ENCODE peak calls at places on chromosomes 12 and 14, in seven cellular contexts. X is right lobe of liver, S is HepG2, E is spleen, V is NB4, Q is IMR-90, J is adrenal gland. R is an unnamed sample.

GRCh38 chr12:45989857-45990467 is 412 bp downstream of the SCAF11 start:
- DNase-seq in X (peak), S (peak), E (peak), V (peak), Q (peak), J (peak), R (peak)

GRCh38 chr12:81245458-81245857 is 167.6 kb downstream of the ACSS3 start:
- DNase-seq in X (no peak), S (no peak), E (no peak), V (peak), Q (no peak), J (no peak), R (no peak)

GRCh38 chr12:24751181-24751580 is 197.7 kb downstream of the BCAT1 start:
- DNase-seq in X (no peak), S (no peak), E (no peak), V (no peak), Q (peak), J (no peak), R (no peak)

GRCh38 chr12:18275974-18276373 is 14.7 kb downstream of the PIK3C2G start:
- DNase-seq in X (no peak), S (no peak), E (no peak), V (no peak), Q (peak), J (no peak), R (no peak)

GRCh38 chr14:92785601-92786426 is 8.3 kb upstream of the GOLGA5 start:
- DNase-seq in X (no peak), S (no peak), E (no peak), V (peak), Q (peak), J (peak), R (peak)

GRCh38 chr12:109728921-109729836 is 15.6 kb downstream of the FAM222A start:
- DNase-seq in X (no peak), S (no peak), E (peak), V (no peak), Q (no peak), J (peak), R (no peak)

GRCh38 chr12:123105427-123105826 is 45.5 kb downstream of the PITPNM2 start:
- DNase-seq in X (no peak), S (no peak), E (no peak), V (no peak), Q (no peak), J (no peak), R (no peak)

GRCh38 chr14:59236195-59236594 is 47.7 kb downstream of the DAAM1 start:
- DNase-seq in X (no peak), S (no peak), E (no peak), V (no peak), Q (no peak), J (no peak), R (no peak)

GRCh38 chr12:40672650-40673319 is 19.5 kb upstream of the CNTN1 start:
- DNase-seq in X (no peak), S (no peak), E (no peak), V (no peak), Q (no peak), J (no peak), R (no peak)

GRCh38 chr12:25058619-25059018 is 109.7 kb upstream of the BCAT1 start:
- DNase-seq in X (no peak), S (no peak), E (no peak), V (no peak), Q (no peak), J (no peak), R (no peak)

GRCh38 chr14:35122696-35123387 is 490 bp downstream of the PRORP start:
- DNase-seq in X (no peak), S (peak), E (peak), V (no peak), Q (peak), J (no peak), R (no peak)

GRCh38 chr12:48165089-48166031 is 8.0 kb upstream of the ASB8 start:
- DNase-seq in X (no peak), S (peak), E (no peak), V (peak), Q (peak), J (peak), R (no peak)

GRCh38 chr12:123139926-123140674 is 10.8 kb downstream of the PITPNM2 start:
- DNase-seq in X (peak), S (peak), E (peak), V (peak), Q (peak), J (peak), R (peak)

GRCh38 chr14:103735815-103736545 is 20.4 kb downstream of the ZFYVE21 start:
- DNase-seq in X (no peak), S (no peak), E (peak), V (no peak), Q (no peak), J (no peak), R (no peak)

DNA sequence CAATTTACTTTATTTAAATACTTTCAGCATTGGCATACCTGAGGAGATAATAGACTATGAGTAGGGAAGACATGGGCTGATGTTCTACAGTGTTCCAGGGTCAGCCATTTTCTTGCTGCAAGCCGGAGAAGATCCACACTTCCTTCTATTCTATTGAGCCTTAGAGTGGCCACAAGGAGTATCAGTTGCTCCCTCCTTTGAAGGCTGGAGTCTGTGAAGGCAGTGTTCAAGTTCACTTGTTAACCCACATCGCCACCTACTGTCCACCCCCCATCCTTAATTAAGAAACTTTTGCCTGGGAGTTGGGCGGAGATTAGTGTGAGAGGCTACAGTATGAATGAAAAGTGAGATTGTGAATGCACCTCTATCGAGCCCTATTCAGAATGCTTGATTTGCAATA is 666.6 kb downstream of the NRXN3 start:
- DNase-seq in X (no peak), S (peak), E (no peak), V (peak), Q (peak), J (no peak), R (no peak)
- TF ChIP-seq CTCF in X (peak), S (peak), E (no peak), V (no peak), Q (peak), J (no peak), R (no peak)

GRCh38 chr14:89012272-89013097 is 188.0 kb downstream of the TTC8 start:
- DNase-seq in X (no peak), S (peak), E (no peak), V (no peak), Q (no peak), J (no peak), R (no peak)

GRCh38 chr14:89013698-89014569 is 189.5 kb downstream of the TTC8 start:
- DNase-seq in X (no peak), S (no peak), E (no peak), V (no peak), Q (no peak), J (no peak), R (no peak)

GRCh38 chr14:89011327-89011726 is 186.9 kb downstream of the TTC8 start:
- DNase-seq in X (no peak), S (no peak), E (no peak), V (no peak), Q (no peak), J (no peak), R (no peak)

GRCh38 chr14:89013098-89013504 is 188.7 kb downstream of the TTC8 start:
- DNase-seq in X (no peak), S (peak), E (no peak), V (peak), Q (peak), J (no peak), R (no peak)

DNA sequence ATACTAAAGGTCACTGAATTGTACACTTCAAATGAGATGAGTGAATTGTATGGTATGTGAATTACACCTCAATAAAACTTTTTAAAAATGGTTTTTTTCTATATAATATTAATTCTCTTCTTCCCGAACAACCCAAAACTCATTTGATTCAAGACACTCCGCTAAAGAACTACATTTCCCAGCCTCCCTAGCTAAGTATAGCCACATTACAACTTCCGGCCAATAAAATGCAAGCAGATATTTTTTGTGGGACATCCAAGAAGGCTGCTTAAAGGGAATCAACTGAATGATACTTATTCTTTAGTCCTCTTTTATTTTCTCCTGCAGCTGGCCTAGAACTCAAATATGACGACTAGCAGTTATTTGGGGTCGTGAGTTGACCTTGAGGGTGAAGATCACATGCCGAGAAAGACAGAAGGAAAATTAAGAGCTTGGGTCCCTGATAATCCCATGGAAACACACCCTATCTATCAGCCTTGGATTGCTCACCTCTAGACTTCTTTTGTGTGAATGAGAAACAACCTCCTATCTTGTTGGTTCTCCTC is 187.3 kb downstream of the TTC8 start:
- DNase-seq in X (no peak), S (no peak), E (no peak), V (no peak), Q (no peak), J (no peak), R (no peak)
- H3K4me3 ChIP-seq in X (peak), S (peak), E (no peak), V (no peak), Q (no peak), J (no peak), R (no peak)

GRCh38 chr12:96047151-96047620 is 11.8 kb upstream of the LTA4H start:
- DNase-seq in X (no peak), S (no peak), E (no peak), V (no peak), Q (no peak), J (no peak), R (no peak)

GRCh38 chr12:96047621-96048211 is 12.3 kb upstream of the LTA4H start:
- DNase-seq in X (no peak), S (peak), E (no peak), V (peak), Q (peak), J (peak), R (no peak)

GRCh38 chr12:96046543-96047137 is 11.3 kb upstream of the LTA4H start:
- DNase-seq in X (no peak), S (no peak), E (no peak), V (no peak), Q (no peak), J (no peak), R (no peak)

GRCh38 chr12:96044017-96044985 is 8.9 kb upstream of the LTA4H start:
- DNase-seq in X (no peak), S (no peak), E (peak), V (peak), Q (peak), J (no peak), R (no peak)

DNA sequence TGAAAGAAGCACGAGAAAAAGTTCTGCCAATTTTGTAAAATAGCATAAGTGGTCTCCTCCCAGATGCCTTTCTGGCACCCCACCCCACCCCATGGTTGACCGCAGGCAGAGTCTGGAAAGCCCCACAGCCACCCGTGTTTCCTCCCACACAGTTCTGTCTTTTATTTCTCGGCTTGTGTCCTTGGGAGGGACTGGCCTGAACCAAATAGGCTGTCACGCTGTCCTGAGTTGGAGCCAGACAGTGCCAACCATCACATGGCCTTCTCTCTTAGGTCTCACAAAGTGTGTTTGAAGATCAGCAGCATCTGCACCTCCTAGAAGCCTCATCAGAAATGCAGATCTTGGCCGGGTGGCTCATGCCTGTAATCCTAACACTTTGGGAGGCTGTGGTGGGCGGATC is 10.2 kb upstream of the LTA4H start:
- DNase-seq in X (no peak), S (no peak), E (peak), V (peak), Q (no peak), J (peak), R (no peak)
- TF ChIP-seq POLR2A in X (no peak), S (no peak), E (no peak), V (no peak), Q (no peak), J (no peak), R (no peak)

GRCh38 chr14:23154876-23155587 is 28.4 kb downstream of the SLC7A8 start:
- DNase-seq in X (peak), S (no peak), E (no peak), V (no peak), Q (peak), J (peak), R (peak)
- TF ChIP-seq CTCF in X (no peak), S (no peak), E (no peak), V (no peak), Q (no peak), J (no peak), R (no peak)

GRCh38 chr14:65287264-65288131 is 125.0 kb upstream of the FUT8 start:
- DNase-seq in X (no peak), S (no peak), E (peak), V (peak), Q (no peak), J (no peak), R (no peak)
- H3K4me3 ChIP-seq in X (no peak), S (no peak), E (no peak), V (no peak), Q (no peak), J (no peak), R (no peak)

DNA sequence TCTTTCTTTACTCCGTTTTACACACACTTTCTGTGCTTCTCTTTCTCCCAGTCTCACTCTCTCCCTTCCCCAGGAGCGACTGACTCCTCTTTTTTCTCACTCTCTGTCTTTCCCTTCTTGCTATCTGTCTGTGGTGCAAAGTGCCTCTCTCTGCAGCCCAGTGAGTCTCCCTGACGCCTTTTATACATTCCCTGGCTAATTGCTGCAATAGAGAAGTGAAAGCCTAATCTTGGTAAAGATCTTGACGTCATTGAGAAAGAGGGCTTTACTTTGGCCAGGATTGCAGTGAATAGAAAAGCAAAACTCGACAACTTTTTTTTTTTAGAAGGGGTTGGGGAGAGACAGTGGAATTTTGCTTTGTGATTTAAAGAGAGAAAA is 710 bp upstream of the DIO2 start:
- DNase-seq in X (no peak), S (no peak), E (no peak), V (peak), Q (peak), J (no peak), R (no peak)
- TF ChIP-seq POLR2A in X (no peak), S (no peak), E (no peak), V (no peak), Q (no peak), J (no peak), R (no peak)

DNA sequence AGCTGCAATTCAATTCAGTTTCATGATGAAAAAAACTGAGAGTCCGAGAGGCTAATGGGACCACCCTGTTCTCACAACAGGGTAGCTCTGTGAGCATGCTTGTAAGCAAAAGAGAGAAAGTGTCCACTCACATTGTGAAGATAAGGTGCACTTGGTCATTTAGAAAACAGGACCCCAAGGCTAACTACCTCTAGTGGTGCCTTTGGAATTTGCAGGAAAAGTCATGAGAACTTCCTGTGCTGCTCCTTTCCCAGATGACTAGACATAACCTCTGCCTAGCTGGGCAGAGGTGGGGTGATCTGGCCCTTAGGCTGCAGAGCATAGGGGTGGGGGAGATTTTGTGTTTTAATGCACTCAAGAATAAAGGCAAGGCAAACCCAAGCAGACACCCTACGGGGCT is 118.9 kb downstream of the STAB2 start:
- DNase-seq in X (no peak), S (peak), E (no peak), V (peak), Q (no peak), J (no peak), R (no peak)
- TF ChIP-seq CTCF in X (no peak), S (peak), E (no peak), V (peak), Q (no peak), J (no peak), R (no peak)

R was measured in ovary.